ENCODE peak calls at places on chromosomes 11 and 22, in four cellular contexts. Q is activated B cell treated with CpG ODN at 0.5 μM for 24 hours, K is epithelial cell of esophagus, S is cardiac fibroblast. O is an unnamed sample.

GRCh38 chr11:834371-835316 is 1.9 kb downstream of the CD151 start:
- DNase-seq in Q (no peak), K (peak), S (peak), O (no peak)

GRCh38 chr11:62716206-62716605 is 8.7 kb downstream of the GNG3 start:
- DNase-seq in Q (no peak), K (no peak), S (no peak), O (no peak)

GRCh38 chr22:47095395-47096122 is 333.1 kb downstream of the TBC1D22A start:
- DNase-seq in Q (no peak), K (no peak), S (no peak), O (no peak)

GRCh38 chr11:113249491-113249763 is 65.0 kb upstream of the TTC12 start:
- DNase-seq in Q (no peak), K (no peak), S (no peak), O (no peak)

GRCh38 chr22:28051091-28051786 is 132.2 kb upstream of the PITPNB start:
- DNase-seq in Q (no peak), K (no peak), S (no peak), O (no peak)

GRCh38 chr11:46351606-46352005 is 4.3 kb downstream of the DGKZ start:
- DNase-seq in Q (no peak), K (no peak), S (no peak), O (no peak)

GRCh38 chr11:57425565-57426438 is 1.1 kb downstream of the SLC43A3 start:
- DNase-seq in Q (no peak), K (peak), S (peak), O (no peak)

GRCh38 chr11:7655253-7656217 is 17.8 kb downstream of the CYB5R2 start:
- DNase-seq in Q (no peak), K (no peak), S (no peak), O (no peak)

GRCh38 chr22:20494978-20495860 is at the start of gene KLHL22:
- DNase-seq in Q (no peak), K (peak), S (peak), O (no peak)

GRCh38 chr11:75850787-75851186 is 35.8 kb downstream of the UVRAG start:
- DNase-seq in Q (no peak), K (no peak), S (peak), O (no peak)

GRCh38 chr11:61107888-61108287 is 5.6 kb downstream of the CD5 start:
- DNase-seq in Q (no peak), K (no peak), S (no peak), O (no peak)

GRCh38 chr11:6735306-6735705 is 36.5 kb downstream of the OR2AG2 start:
- DNase-seq in Q (no peak), K (peak), S (peak), O (no peak)

GRCh38 chr11:119155733-119156492 is 7.1 kb downstream of the ABCG4 start:
- DNase-seq in Q (no peak), K (no peak), S (no peak), O (no peak)

GRCh38 chr22:44721206-44721605 is 19.2 kb downstream of the PRR5 start:
- DNase-seq in Q (no peak), K (no peak), S (no peak), O (no peak)

GRCh38 chr22:27133951-27134664 is 476.7 kb downstream of the MIAT start:
- DNase-seq in Q (no peak), K (peak), S (peak), O (no peak)

GRCh38 chr11:38169286-38169685 is 1571.2 kb upstream of the RAG2 start:
- DNase-seq in Q (no peak), K (peak), S (peak), O (no peak)

GRCh38 chr11:44774736-44775135 is 48.0 kb downstream of the TSPAN18 start:
- DNase-seq in Q (no peak), K (no peak), S (no peak), O (no peak)

GRCh38 chr22:29511126-29511854 is 31.3 kb downstream of the NEFH start:
- DNase-seq in Q (no peak), K (peak), S (no peak), O (no peak)

GRCh38 chr11:79119491-79120284 is 321.1 kb downstream of the TENM4 start:
- DNase-seq in Q (no peak), K (no peak), S (no peak), O (peak)

GRCh38 chr22:37370306-37370979 is 56.8 kb downstream of the ELFN2 start:
- DNase-seq in Q (peak), K (no peak), S (no peak), O (no peak)

GRCh38 chr11:34846467-34846866 is 69.7 kb downstream of the APIP start:
- DNase-seq in Q (no peak), K (no peak), S (no peak), O (no peak)

GRCh38 chr11:60195923-60196368 is 13.1 kb upstream of the MS4A6A start:
- DNase-seq in Q (no peak), K (no peak), S (no peak), O (no peak)

GRCh38 chr11:11313426-11313825 is 39.6 kb downstream of the CSNK2A3 start:
- DNase-seq in Q (no peak), K (peak), S (peak), O (no peak)

GRCh38 chr11:60830478-60831142 is 11.3 kb upstream of the CCDC86 start:
- DNase-seq in Q (no peak), K (peak), S (no peak), O (no peak)

GRCh38 chr11:61090092-61090491 is 12.2 kb upstream of the CD5 start:
- DNase-seq in Q (no peak), K (no peak), S (no peak), O (no peak)

GRCh38 chr11:35376613-35377012 is 42.7 kb downstream of the SLC1A2 start:
- DNase-seq in Q (no peak), K (no peak), S (no peak), O (no peak)

GRCh38 chr22:20750461-20751184 is 23.3 kb upstream of the SERPIND1 start:
- DNase-seq in Q (no peak), K (peak), S (peak), O (no peak)

GRCh38 chr22:23401111-23401909 is 178.8 kb downstream of the IGLL1 start:
- DNase-seq in Q (no peak), K (peak), S (peak), O (no peak)

GRCh38 chr22:37273126-37273845 is 9.0 kb upstream of the CYTH4 start:
- DNase-seq in Q (no peak), K (no peak), S (peak), O (no peak)

GRCh38 chr11:67581469-67581868 is 2.1 kb upstream of the GSTP1 start:
- DNase-seq in Q (no peak), K (peak), S (no peak), O (no peak)
- TF ChIP-seq CTCF in Q (no peak), K (no peak), S (no peak), O (no peak)

DNA sequence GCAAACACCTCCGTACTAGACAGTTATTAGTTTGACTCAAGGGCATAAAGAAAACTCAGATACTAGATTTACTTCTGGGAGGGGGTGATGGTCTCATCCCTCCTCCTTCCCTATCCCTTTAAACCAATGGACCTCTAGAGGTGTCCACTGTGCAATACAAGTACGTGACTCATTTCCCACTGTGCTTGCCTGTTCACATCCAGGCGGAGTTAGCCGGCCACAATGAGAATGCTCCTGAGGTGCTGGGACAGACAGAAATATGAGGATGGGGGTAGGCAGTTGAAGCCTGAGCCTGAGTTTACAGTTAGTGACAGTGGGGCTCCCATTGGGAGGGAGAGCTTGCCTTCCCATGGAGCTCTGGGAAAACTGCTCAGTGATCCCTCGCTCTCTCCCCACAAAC is 8.4 kb upstream of the PMM1 start:
- DNase-seq in Q (no peak), K (peak), S (peak), O (no peak)
- TF ChIP-seq CTCF in Q (no peak), K (no peak), S (no peak), O (no peak)

DNA sequence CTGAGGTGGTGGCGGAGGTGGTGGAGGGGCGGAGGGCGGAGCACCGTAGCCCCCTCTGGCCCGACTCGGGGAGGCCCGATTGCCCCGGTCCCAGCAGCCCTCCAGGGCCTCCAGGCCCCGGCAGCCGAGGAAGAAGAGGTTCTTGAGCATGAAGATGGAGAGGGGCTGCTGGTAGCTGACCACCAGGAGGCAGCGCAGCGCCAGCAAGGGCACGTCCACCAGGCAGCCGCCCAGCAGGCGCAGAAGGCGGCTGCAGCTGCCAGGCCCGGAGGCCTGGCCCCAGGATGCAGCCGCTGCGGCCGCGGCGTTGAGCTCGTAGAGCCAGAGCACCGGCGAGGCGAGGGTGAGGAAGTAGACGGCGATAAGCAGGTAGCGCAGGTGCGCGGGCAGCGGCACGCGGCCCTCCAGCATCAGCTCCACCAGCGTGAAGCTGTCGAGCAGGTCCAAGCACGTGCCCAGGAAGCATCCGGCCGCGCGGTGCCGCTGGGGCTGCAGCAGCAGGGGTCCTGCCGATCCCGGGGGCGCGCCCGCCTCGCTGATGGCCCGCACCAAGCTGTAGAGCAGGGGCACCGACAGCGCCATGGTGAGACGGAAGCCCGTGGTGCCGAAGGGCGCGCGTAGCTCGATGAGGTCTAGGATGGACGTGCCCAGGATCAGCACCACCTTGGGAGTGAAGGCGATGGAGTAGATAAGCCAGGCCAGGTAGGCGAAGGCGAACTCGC is 1.5 kb downstream of the TMEM121B start:
- DNase-seq in Q (no peak), K (no peak), S (peak), O (no peak)
- TF ChIP-seq CTCF in Q (no peak), K (no peak), S (peak), O (peak)

DNA sequence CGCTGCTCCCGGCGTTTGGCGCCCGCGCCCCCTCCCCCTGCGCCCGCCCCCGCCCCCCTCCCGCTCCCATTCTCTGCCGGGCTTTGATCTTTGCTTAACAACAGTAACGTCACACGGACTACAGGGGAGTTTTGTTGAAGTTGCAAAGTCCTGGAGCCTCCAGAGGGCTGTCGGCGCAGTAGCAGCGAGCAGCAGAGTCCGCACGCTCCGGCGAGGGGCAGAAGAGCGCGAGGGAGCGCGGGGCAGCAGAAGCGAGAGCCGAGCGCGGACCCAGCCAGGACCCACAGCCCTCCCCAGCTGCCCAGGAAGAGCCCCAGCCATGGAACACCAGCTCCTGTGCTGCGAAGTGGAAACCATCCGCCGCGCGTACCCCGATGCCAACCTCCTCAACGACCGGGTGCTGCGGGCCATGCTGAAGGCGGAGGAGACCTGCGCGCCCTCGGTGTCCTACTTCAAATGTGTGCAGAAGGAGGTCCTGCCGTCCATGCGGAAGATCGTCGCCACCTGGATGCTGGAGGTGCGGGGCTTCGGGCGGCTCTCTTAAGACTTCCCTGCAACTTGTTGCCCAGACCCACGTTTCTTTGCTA is at the start of gene CCND1:
- DNase-seq in Q (no peak), K (peak), S (peak), O (no peak)
- TF ChIP-seq CTCF in Q (no peak), K (peak), S (peak), O (no peak)

DNA sequence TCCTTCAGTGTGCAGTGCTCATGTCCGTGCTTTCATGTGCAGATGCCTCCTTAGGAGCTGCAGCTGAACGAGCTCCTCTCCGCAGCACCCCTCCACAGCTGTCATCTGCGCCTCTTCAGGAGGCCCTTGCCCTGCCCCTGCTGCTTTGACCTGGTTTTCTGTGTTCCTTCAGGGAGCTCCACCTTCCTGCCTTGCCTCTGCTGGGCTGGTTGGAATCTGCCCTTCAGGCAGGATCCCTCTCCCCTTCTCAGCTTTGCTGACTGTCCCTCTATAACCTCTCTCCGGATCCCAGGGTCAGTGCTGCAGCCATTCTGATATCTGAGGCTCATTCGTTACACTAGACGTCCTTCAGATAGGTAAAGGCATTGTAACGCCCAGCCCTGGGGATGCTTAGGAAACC is 67.9 kb downstream of the SCN3B start:
- DNase-seq in Q (no peak), K (no peak), S (no peak), O (no peak)
- TF ChIP-seq CTCF in Q (no peak), K (no peak), S (no peak), O (no peak)

O was measured in D721Med.